ENCODE peak calls at places on chromosomes 3 and 15, in six cellular contexts. E, C, L, A, N and T are unnamed samples.
A peak's percentile ranks its signal among the peaks of the same experiment; 100 is the strongest.

GRCh38 chr3:14082108-14082657 is 42.5 kb downstream of the CHCHD4 start:
- DNase-seq in N (no peak), C (no peak), E (no peak), L (no peak), A (no peak), T (no peak)

GRCh38 chr3:53045784-53046170 is at the start of gene SFMBT1:
- DNase-seq in C (peak; percentile 79), A (peak; percentile 66), E (peak; percentile 79), N (peak; percentile 57), L (peak; percentile 70), T (peak; percentile 83)

GRCh38 chr3:9224490-9224889 is 25.0 kb downstream of the SRGAP3 start:
- DNase-seq in N (no peak), C (no peak), L (no peak), E (no peak), A (no peak), T (no peak)

GRCh38 chr3:67017211-67017610 is 19.1 kb downstream of the KBTBD8 start:
- DNase-seq in E (no peak), L (no peak), C (peak; percentile 28), N (no peak), A (no peak), T (no peak)

GRCh38 chr15:38842991-38843610 is 278.5 kb upstream of the RASGRP1 start:
- DNase-seq in C (no peak), A (no peak), L (peak; percentile 54), N (no peak), E (no peak), T (no peak)

GRCh38 chr3:126293370-126294082 is 63.7 kb downstream of the KLF15 start:
- DNase-seq in E (no peak), C (no peak), A (no peak), N (no peak), L (no peak), T (peak; percentile 67)

GRCh38 chr3:72270072-72270611 is 485.2 kb upstream of the PROK2 start:
- DNase-seq in C (peak; percentile 58), E (no peak), N (no peak), L (peak; percentile 84), A (no peak), T (peak; percentile 91)

GRCh38 chr3:101842245-101842934 is 6.9 kb upstream of the NFKBIZ start:
- DNase-seq in L (peak; percentile 52), C (no peak), E (no peak), A (no peak), N (no peak), T (no peak)

GRCh38 chr3:58528629-58529028 is 8.4 kb downstream of the ACOX2 start:
- DNase-seq in E (no peak), L (peak; percentile 54), A (no peak), N (no peak), C (peak; percentile 61), T (peak; percentile 62)

GRCh38 chr3:36366308-36366707 is 14.0 kb upstream of the STAC start:
- DNase-seq in E (no peak), N (no peak), A (no peak), C (no peak), L (no peak), T (no peak)

GRCh38 chr3:98726084-98726483 is 37.1 kb upstream of the ST3GAL6 start:
- DNase-seq in A (no peak), L (no peak), E (no peak), C (no peak), N (no peak), T (no peak)

GRCh38 chr3:156594229-156594683 is 39.3 kb upstream of the SSR3 start:
- DNase-seq in A (no peak), N (no peak), C (no peak), E (no peak), L (peak; percentile 24), T (no peak)

GRCh38 chr15:65028921-65029735 is at the start of gene MTFMT:
- DNase-seq in C (peak; percentile 98), A (peak; percentile 89), E (peak; percentile 97), L (peak; percentile 90), N (peak; percentile 87), T (peak; percentile 97)

GRCh38 chr3:112333386-112334334 is 704 bp downstream of the CD200 start:
- DNase-seq in A (no peak), N (peak; percentile 10), C (no peak), L (peak; percentile 3), E (peak; percentile 22), T (peak; percentile 41)

GRCh38 chr3:124260206-124260915 is 268.4 kb upstream of the ROPN1 start:
- DNase-seq in L (peak; percentile 45), C (peak; percentile 36), A (no peak), E (no peak), N (no peak), T (peak; percentile 56)

GRCh38 chr3:20254268-20255117 is 68.5 kb upstream of the SGO1 start:
- DNase-seq in E (no peak), L (no peak), A (no peak), N (no peak), C (no peak), T (no peak)

GRCh38 chr3:123883111-123883510 is 1.0 kb downstream of the MYLK start:
- DNase-seq in E (no peak), N (no peak), L (peak; percentile 15), A (no peak), C (no peak), T (no peak)

GRCh38 chr15:56820333-56820732 is 87.0 kb upstream of the ZNF280D start:
- DNase-seq in N (no peak), E (no peak), C (no peak), L (no peak), A (no peak), T (no peak)

GRCh38 chr3:130894130-130894872 is 417 bp downstream of the ATP2C1 start:
- DNase-seq in N (peak; percentile 29), A (peak; percentile 28), E (peak; percentile 41), C (peak; percentile 29), L (peak; percentile 36), T (peak; percentile 57)

GRCh38 chr3:16801223-16801622 is 83.5 kb upstream of the PLCL2 start:
- DNase-seq in A (no peak), E (no peak), N (no peak), L (no peak), C (no peak), T (no peak)

GRCh38 chr3:13348671-13349396 is 71.3 kb downstream of the NUP210 start:
- DNase-seq in N (no peak), C (no peak), A (no peak), L (peak; percentile 29), E (no peak), T (no peak)

GRCh38 chr15:82851981-82852511 is 42.6 kb downstream of the WHAMM start:
- DNase-seq in A (no peak), E (no peak), C (no peak), N (no peak), L (no peak), T (no peak)

GRCh38 chr15:73141216-73141900 is 89.1 kb downstream of the NEO1 start:
- DNase-seq in N (no peak), L (no peak), E (no peak), A (no peak), C (no peak), T (no peak)

GRCh38 chr15:67719330-67719959 is 105.9 kb upstream of the SKOR1 start:
- DNase-seq in A (no peak), C (no peak), N (no peak), L (no peak), E (no peak), T (no peak)

GRCh38 chr3:110341047-110341446 is 730.6 kb upstream of the NECTIN3 start:
- DNase-seq in C (no peak), A (no peak), L (no peak), E (no peak), N (no peak), T (no peak)

GRCh38 chr3:141386080-141386594 is 17.8 kb downstream of the ZBTB38 start:
- DNase-seq in N (no peak), A (no peak), C (no peak), E (no peak), L (no peak), T (no peak)

GRCh38 chr3:183966361-183966791 is 51.3 kb downstream of the ABCC5 start:
- DNase-seq in A (no peak), E (no peak), N (no peak), L (no peak), C (no peak), T (no peak)

GRCh38 chr15:99090938-99091337 is 13.9 kb upstream of the SYNM start:
- DNase-seq in E (no peak), L (peak; percentile 31), C (no peak), N (no peak), A (no peak), T (no peak)

GRCh38 chr3:14440168-14440518 is 37.7 kb downstream of the SLC6A6 start:
- DNase-seq in C (no peak), A (no peak), E (no peak), N (no peak), L (no peak), T (no peak)